ENCODE peak calls at places on chromosomes 6 and 20, in eight cellular contexts. One of them, this sample, is unnamed.
A peak's percentile ranks its signal among the peaks of the same experiment; 100 is the strongest.

GRCh38 chr20:31720486-31721407 is 1.9 kb downstream of the BCL2L1 start:
- ATAC-seq in Right ventricle myocardium inferior: no peak
- ATAC-seq in HCT116: no peak
- ATAC-seq in CD4-positive, alpha-beta T cell: no peak
- ATAC-seq in WTC11: no peak
- ATAC-seq in sciatic nerve: no peak
- ATAC-seq in A549: no peak
- ATAC-seq in naive thymus-derived CD8-positive, alpha-beta T cell: no peak
- ATAC-seq in this sample: no peak

GRCh38 chr6:148306287-148306686 is 36.4 kb upstream of the SASH1 start:
- ATAC-seq in WTC11: no peak
- ATAC-seq in sciatic nerve: no peak
- ATAC-seq in HCT116: no peak
- ATAC-seq in A549: no peak
- ATAC-seq in Right ventricle myocardium inferior: no peak
- ATAC-seq in CD4-positive, alpha-beta T cell: no peak
- ATAC-seq in naive thymus-derived CD8-positive, alpha-beta T cell: no peak
- ATAC-seq in this sample: no peak

GRCh38 chr6:90370493-90370959 is 73.9 kb upstream of the BACH2 start:
- ATAC-seq in sciatic nerve: no peak
- ATAC-seq in CD4-positive, alpha-beta T cell: no peak
- ATAC-seq in A549: no peak
- ATAC-seq in HCT116: no peak
- ATAC-seq in Right ventricle myocardium inferior: no peak
- ATAC-seq in WTC11: no peak
- ATAC-seq in naive thymus-derived CD8-positive, alpha-beta T cell: no peak
- ATAC-seq in this sample: no peak

GRCh38 chr6:168269455-168270243 is 49.9 kb downstream of the DACT2 start:
- ATAC-seq in CD4-positive, alpha-beta T cell: no peak
- ATAC-seq in HCT116: no peak
- ATAC-seq in Right ventricle myocardium inferior: no peak
- ATAC-seq in sciatic nerve: no peak
- ATAC-seq in naive thymus-derived CD8-positive, alpha-beta T cell: no peak
- ATAC-seq in WTC11: no peak
- ATAC-seq in A549: no peak
- ATAC-seq in this sample: no peak

GRCh38 chr6:6837541-6838080 is 249.1 kb downstream of the LY86 start:
- ATAC-seq in Right ventricle myocardium inferior: no peak
- ATAC-seq in naive thymus-derived CD8-positive, alpha-beta T cell: no peak
- ATAC-seq in A549: no peak
- ATAC-seq in HCT116: no peak
- ATAC-seq in CD4-positive, alpha-beta T cell: no peak
- ATAC-seq in sciatic nerve: no peak
- ATAC-seq in WTC11: no peak
- ATAC-seq in this sample: no peak

GRCh38 chr6:138833819-138834539 is 38.1 kb downstream of the ECT2L start:
- ATAC-seq in CD4-positive, alpha-beta T cell: no peak
- ATAC-seq in naive thymus-derived CD8-positive, alpha-beta T cell: no peak
- ATAC-seq in sciatic nerve: no peak
- ATAC-seq in A549: no peak
- ATAC-seq in Right ventricle myocardium inferior: peak; percentile 96
- ATAC-seq in WTC11: no peak
- ATAC-seq in HCT116: no peak
- ATAC-seq in this sample: no peak

GRCh38 chr6:62614442-62614841 is 328.4 kb upstream of the KHDRBS2 start:
- ATAC-seq in WTC11: peak; percentile 22
- ATAC-seq in naive thymus-derived CD8-positive, alpha-beta T cell: no peak
- ATAC-seq in CD4-positive, alpha-beta T cell: no peak
- ATAC-seq in A549: no peak
- ATAC-seq in sciatic nerve: no peak
- ATAC-seq in Right ventricle myocardium inferior: no peak
- ATAC-seq in HCT116: no peak
- ATAC-seq in this sample: no peak

GRCh38 chr6:170128346-170128745 is 162.5 kb downstream of the DLL1 start:
- ATAC-seq in naive thymus-derived CD8-positive, alpha-beta T cell: no peak
- ATAC-seq in WTC11: no peak
- ATAC-seq in sciatic nerve: no peak
- ATAC-seq in HCT116: no peak
- ATAC-seq in Right ventricle myocardium inferior: no peak
- ATAC-seq in A549: no peak
- ATAC-seq in CD4-positive, alpha-beta T cell: no peak
- ATAC-seq in this sample: no peak

GRCh38 chr6:71410164-71410566 is 121.6 kb downstream of the OGFRL1 start:
- ATAC-seq in HCT116: no peak
- ATAC-seq in naive thymus-derived CD8-positive, alpha-beta T cell: no peak
- ATAC-seq in sciatic nerve: no peak
- ATAC-seq in WTC11: no peak
- ATAC-seq in A549: no peak
- ATAC-seq in Right ventricle myocardium inferior: no peak
- ATAC-seq in CD4-positive, alpha-beta T cell: no peak
- ATAC-seq in this sample: no peak

GRCh38 chr6:70270287-70271005 is 32.4 kb downstream of the COL9A1 start:
- ATAC-seq in A549: no peak
- ATAC-seq in WTC11: peak; percentile 30
- ATAC-seq in Right ventricle myocardium inferior: no peak
- ATAC-seq in CD4-positive, alpha-beta T cell: no peak
- ATAC-seq in HCT116: no peak
- ATAC-seq in naive thymus-derived CD8-positive, alpha-beta T cell: no peak
- ATAC-seq in sciatic nerve: no peak
- ATAC-seq in this sample: no peak

GRCh38 chr6:155528335-155528734 is 72.7 kb upstream of the NOX3 start:
- ATAC-seq in HCT116: no peak
- ATAC-seq in naive thymus-derived CD8-positive, alpha-beta T cell: no peak
- ATAC-seq in Right ventricle myocardium inferior: no peak
- ATAC-seq in CD4-positive, alpha-beta T cell: no peak
- ATAC-seq in A549: no peak
- ATAC-seq in WTC11: no peak
- ATAC-seq in sciatic nerve: no peak
- ATAC-seq in this sample: no peak